ENCODE peak calls at places on chromosomes 6 and 20, in eight cellular contexts. M is spleen, L is GM12878, W is upper lobe of left lung, N is Panc1, F is HCT116, Y is breast epithelium, S is prostate gland. V is an unnamed sample.
A peak's percentile ranks its signal among the peaks of the same experiment; 100 is the strongest.

GRCh38 chr6:62035952-62036351 is 250.1 kb downstream of the KHDRBS2 start:
- DNase-seq in M (no peak), L (no peak), W (no peak), N (no peak), F (no peak), Y (no peak), S (no peak), V (no peak)

GRCh38 chr6:90887764-90888163 is 300.9 kb upstream of the MAP3K7 start:
- DNase-seq in M (no peak), L (no peak), W (no peak), N (no peak), F (no peak), Y (no peak), S (no peak), V (no peak)

GRCh38 chr20:39107741-39108140 is 145.6 kb downstream of the DHX35 start:
- DNase-seq in M (no peak), L (no peak), W (no peak), N (no peak), F (peak; percentile 73), Y (no peak), S (no peak), V (no peak)

GRCh38 chr6:96888745-96889144 is 8.9 kb downstream of the NDUFAF4 start:
- DNase-seq in M (no peak), L (no peak), W (no peak), N (no peak), F (no peak), Y (no peak), S (no peak), V (no peak)

GRCh38 chr6:117233146-117233545 is 32.2 kb upstream of the VGLL2 start:
- DNase-seq in M (no peak), L (no peak), W (no peak), N (no peak), F (no peak), Y (no peak), S (no peak), V (no peak)

GRCh38 chr6:111604259-111605099 is 1.2 kb downstream of the TRAF3IP2 start:
- DNase-seq in M (no peak), L (no peak), W (no peak), N (no peak), F (no peak), Y (peak; percentile 47), S (peak; percentile 34), V (peak; percentile 56)

GRCh38 chr6:105209950-105210706 is 30.3 kb upstream of the POPDC3 start:
- DNase-seq in M (no peak), L (no peak), W (no peak), N (no peak), F (peak; percentile 38), Y (no peak), S (no peak), V (no peak)

GRCh38 chr20:2742934-2743559 is 50.5 kb downstream of the EBF4 start:
- DNase-seq in M (peak; percentile 86), L (no peak), W (no peak), N (no peak), F (peak; percentile 54), Y (no peak), S (no peak), V (peak; percentile 50)

GRCh38 chr6:160221423-160221822 is 37.2 kb downstream of the SLC22A2 start:
- DNase-seq in M (no peak), L (peak; percentile 12), W (no peak), N (no peak), F (no peak), Y (no peak), S (no peak), V (no peak)

GRCh38 chr6:139627091-139627490 is 252.6 kb upstream of the CITED2 start:
- DNase-seq in M (no peak), L (no peak), W (no peak), N (no peak), F (no peak), Y (no peak), S (no peak), V (no peak)

GRCh38 chr6:30769088-30769852 is 24.9 kb upstream of the IER3 start:
- DNase-seq in M (no peak), L (no peak), W (no peak), N (peak; percentile 93), F (peak; percentile 96), Y (peak; percentile 85), S (peak; percentile 41), V (peak; percentile 54)

GRCh38 chr6:32439708-32440214 is at the start of gene HLA-DRA:
- DNase-seq in M (no peak), L (peak; percentile 99), W (no peak), N (no peak), F (peak; percentile 72), Y (no peak), S (no peak), V (no peak)

GRCh38 chr6:85460951-85461805 is 11.3 kb downstream of the NT5E start:
- DNase-seq in M (no peak), L (peak; percentile 85), W (no peak), N (no peak), F (no peak), Y (peak; percentile 49), S (no peak), V (no peak)
- TF ChIP-seq POLR2AphosphoS5 in M (no peak), L (no peak), W (no peak), N (no peak), F (no peak), Y (peak; percentile 42), S (no peak), V (no peak)

GRCh38 chr6:124984668-124985338 is 22.6 kb downstream of the RNF217 start:
- DNase-seq in M (no peak), L (no peak), W (no peak), N (no peak), F (no peak), Y (no peak), S (no peak), V (no peak)
- H3K4me1 ChIP-seq in M (no peaks in the 10 kb centered on the region), L (no peaks in the 10 kb centered on the region), W (peaks cover 7% of the 10 kb centered on the region), N (peaks cover 9% of the 10 kb centered on the region), F (peaks cover 45% of the 10 kb centered on the region), Y (no peaks in the 10 kb centered on the region), S (no peaks in the 10 kb centered on the region), V (no peaks in the 10 kb centered on the region)

GRCh38 chr20:46981184-46981583 is 86.5 kb downstream of the EYA2 start:
- DNase-seq in M (no peak), L (no peak), W (no peak), N (no peak), F (no peak), Y (no peak), S (no peak), V (no peak)

GRCh38 chr20:46984391-46984790 is 89.7 kb downstream of the EYA2 start:
- DNase-seq in M (no peak), L (no peak), W (no peak), N (no peak), F (no peak), Y (no peak), S (no peak), V (no peak)

GRCh38 chr20:46985241-46985640 is 90.6 kb downstream of the EYA2 start:
- DNase-seq in M (no peak), L (no peak), W (no peak), N (no peak), F (no peak), Y (no peak), S (no peak), V (no peak)

GRCh38 chr20:46985671-46986070 is 91.0 kb downstream of the EYA2 start:
- DNase-seq in M (no peak), L (no peak), W (no peak), N (no peak), F (no peak), Y (no peak), S (no peak), V (no peak)

DNA sequence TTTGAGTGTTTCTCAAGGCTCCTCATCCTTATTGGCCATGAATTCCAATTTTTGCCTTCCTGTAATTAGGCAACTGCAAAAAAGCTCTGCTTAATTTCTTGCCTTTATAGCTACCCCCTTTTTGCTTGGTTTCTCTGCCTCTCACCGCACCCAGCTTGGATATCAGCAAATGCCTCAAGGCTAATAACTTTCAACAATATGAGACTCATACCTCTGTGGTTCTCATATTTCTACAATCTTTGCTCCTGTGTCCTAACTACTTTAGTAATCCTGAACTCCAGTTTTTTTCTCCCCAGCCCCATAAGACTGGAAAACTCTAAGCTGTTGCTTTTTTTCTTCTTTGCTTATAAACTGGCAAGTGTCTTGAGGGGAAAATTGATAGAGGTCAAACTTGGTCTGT is 88.8 kb downstream of the EYA2 start:
- DNase-seq in M (no peak), L (no peak), W (no peak), N (no peak), F (no peak), Y (no peak), S (no peak), V (no peak)
- TF ChIP-seq POLR2AphosphoS5 in M (no peak), L (no peak), W (no peak), N (no peak), F (no peak), Y (no peak), S (no peak), V (no peak)

GRCh38 chr20:58895796-58896180 is 43.3 kb downstream of the GNAS start:
- DNase-seq in M (no peak), L (no peak), W (peak; percentile 40), N (no peak), F (no peak), Y (no peak), S (no peak), V (no peak)
- H3K4me1 ChIP-seq in M (peaks cover 60% of the 10 kb centered on the region), L (peaks cover 14% of the 10 kb centered on the region), W (peaks cover 50% of the 10 kb centered on the region), N (peaks cover 36% of the 10 kb centered on the region), F (peaks cover 16% of the 10 kb centered on the region), Y (peaks cover 13% of the 10 kb centered on the region), S (peaks cover 15% of the 10 kb centered on the region), V (peaks cover 23% of the 10 kb centered on the region)

GRCh38 chr6:13485923-13486557 is 1.4 kb downstream of the GFOD1 start:
- DNase-seq in M (peak; percentile 86), L (no peak), W (peak; percentile 79), N (no peak), F (no peak), Y (no peak), S (peak; percentile 12), V (peak; percentile 33)

GRCh38 chr6:13486679-13487121 is 700 bp downstream of the GFOD1 start:
- DNase-seq in M (peak; percentile 95), L (no peak), W (no peak), N (no peak), F (no peak), Y (no peak), S (peak; percentile 15), V (peak; percentile 65)

GRCh38 chr6:13488896-13489237 is 1.5 kb upstream of the GFOD1 start:
- DNase-seq in M (no peak), L (no peak), W (no peak), N (no peak), F (no peak), Y (no peak), S (no peak), V (no peak)

GRCh38 chr6:13488015-13488895 is 855 bp upstream of the GFOD1 start:
- DNase-seq in M (peak; percentile 89), L (no peak), W (peak; percentile 91), N (no peak), F (no peak), Y (no peak), S (peak; percentile 26), V (peak; percentile 59)

GRCh38 chr6:13487122-13488014 is at the start of gene GFOD1:
- DNase-seq in M (peak; percentile 98), L (no peak), W (peak; percentile 98), N (no peak), F (peak; percentile 42), Y (peak; percentile 73), S (peak; percentile 83), V (peak; percentile 90)
- TF ChIP-seq POLR2AphosphoS5 in M (peak; percentile 96), L (peak; percentile 64), W (peak; percentile 52), N (no peak), F (peak; percentile 71), Y (no peak), S (peak; percentile 58), V (peak; percentile 94)

GRCh38 chr6:155001482-155001881 is 6.4 kb downstream of the TIAM2 start:
- DNase-seq in M (no peak), L (no peak), W (no peak), N (no peak), F (no peak), Y (no peak), S (no peak), V (no peak)
- H3K4me1 ChIP-seq in M (no peaks in the 10 kb centered on the region), L (no peaks in the 10 kb centered on the region), W (no peaks in the 10 kb centered on the region), N (peaks cover 21% of the 10 kb centered on the region), F (peaks cover 6% of the 10 kb centered on the region), Y (no peaks in the 10 kb centered on the region), S (no peaks in the 10 kb centered on the region), V (no peaks in the 10 kb centered on the region)

V was measured in transverse colon.